ENCODE peak calls at places on chromosomes 16 and 17, in ten cellular contexts. Z is GM12878, M is A549, C is WERI-Rb-1, E is upper lobe of left lung, U is psoas muscle, R is adrenal gland, K is body of pancreas, Y is upper lobe of right lung, F is Peyer's patch. X is an unnamed sample.

GRCh38 chr17:13671771-13672170 is 70.0 kb upstream of the HS3ST3A1 start:
- DNase-seq in Z (no peak), M (no peak), C (no peak), E (peak), U (no peak), R (no peak), K (no peak), Y (no peak), F (no peak), X (no peak)

GRCh38 chr17:41267711-41268110 is 2.5 kb downstream of the KRTAP9-6 start:
- DNase-seq in Z (no peak), M (no peak), C (no peak), E (no peak), U (no peak), R (no peak), K (no peak), Y (no peak), F (no peak), X (no peak)

GRCh38 chr17:78658281-78658785 is 81.1 kb upstream of the DNAH17 start:
- DNase-seq in Z (no peak), M (no peak), C (no peak), E (no peak), U (no peak), R (no peak), K (no peak), Y (peak), F (peak), X (no peak)

GRCh38 chr17:15663691-15664090 is 20.4 kb downstream of the TRIM16 start:
- DNase-seq in Z (no peak), M (no peak), C (no peak), E (no peak), U (no peak), R (no peak), K (no peak), Y (no peak), F (no peak), X (no peak)

GRCh38 chr17:69246726-69247375 is 18.2 kb upstream of the ABCA10 start:
- DNase-seq in Z (peak), M (peak), C (no peak), E (no peak), U (no peak), R (no peak), K (no peak), Y (no peak), F (no peak), X (no peak)

GRCh38 chr16:23679274-23679985 is 741 bp downstream of the PLK1 start:
- DNase-seq in Z (no peak), M (peak), C (peak), E (no peak), U (no peak), R (no peak), K (no peak), Y (no peak), F (peak), X (no peak)

GRCh38 chr16:3401719-3402397 is 843 bp downstream of the ZNF174 start:
- DNase-seq in Z (no peak), M (peak), C (no peak), E (no peak), U (no peak), R (no peak), K (no peak), Y (no peak), F (no peak), X (no peak)

GRCh38 chr17:77696720-77697460 is 261.6 kb upstream of the TNRC6C start:
- DNase-seq in Z (no peak), M (no peak), C (peak), E (no peak), U (no peak), R (peak), K (no peak), Y (peak), F (no peak), X (no peak)

GRCh38 chr16:49181812-49182211 is 99.8 kb downstream of the CBLN1 start:
- DNase-seq in Z (no peak), M (no peak), C (no peak), E (no peak), U (no peak), R (no peak), K (no peak), Y (no peak), F (no peak), X (no peak)

GRCh38 chr17:64661731-64661980 is 451 bp downstream of the SMURF2 start:
- DNase-seq in Z (no peak), M (no peak), C (no peak), E (no peak), U (no peak), R (peak), K (no peak), Y (no peak), F (no peak), X (no peak)

GRCh38 chr16:50697881-50698767 is 4.7 kb downstream of the NOD2 start:
- DNase-seq in Z (peak), M (no peak), C (no peak), E (no peak), U (no peak), R (peak), K (peak), Y (no peak), F (no peak), X (no peak)

GRCh38 chr16:23423496-23424049 is 29.4 kb downstream of the COG7 start:
- DNase-seq in Z (no peak), M (peak), C (no peak), E (no peak), U (peak), R (peak), K (peak), Y (peak), F (peak), X (no peak)

GRCh38 chr16:680967-681745 is 946 bp downstream of the STUB1 start:
- DNase-seq in Z (no peak), M (no peak), C (peak), E (peak), U (peak), R (peak), K (peak), Y (no peak), F (no peak), X (no peak)

GRCh38 chr16:2470603-2471015 is 488 bp upstream of the NTN3 start:
- DNase-seq in Z (no peak), M (no peak), C (peak), E (no peak), U (no peak), R (no peak), K (no peak), Y (no peak), F (no peak), X (no peak)

GRCh38 chr17:43673516-43674323 is 12.0 kb upstream of the MEOX1 start:
- DNase-seq in Z (no peak), M (peak), C (peak), E (no peak), U (peak), R (peak), K (peak), Y (peak), F (peak), X (no peak)

GRCh38 chr16:81469183-81469677 is 24.6 kb downstream of the CMIP start:
- DNase-seq in Z (no peak), M (no peak), C (no peak), E (no peak), U (no peak), R (no peak), K (no peak), Y (no peak), F (no peak), X (no peak)

GRCh38 chr17:18045691-18046090 is 6.5 kb downstream of the GID4 start:
- DNase-seq in Z (no peak), M (no peak), C (no peak), E (no peak), U (no peak), R (no peak), K (no peak), Y (no peak), F (no peak), X (no peak)

GRCh38 chr16:30046178-30046577 is 15.1 kb upstream of the TLCD3B start:
- DNase-seq in Z (no peak), M (no peak), C (no peak), E (no peak), U (no peak), R (no peak), K (no peak), Y (no peak), F (no peak), X (no peak)

GRCh38 chr16:23082161-23082788 is 67.0 kb downstream of the USP31 start:
- DNase-seq in Z (no peak), M (no peak), C (peak), E (no peak), U (no peak), R (no peak), K (no peak), Y (no peak), F (no peak), X (no peak)

GRCh38 chr17:43832168-43832975 is 574 bp downstream of the MPP3 start:
- DNase-seq in Z (no peak), M (peak), C (peak), E (peak), U (peak), R (peak), K (peak), Y (peak), F (peak), X (no peak)

GRCh38 chr16:77462894-77463293 is 28.1 kb upstream of the ADAMTS18 start:
- DNase-seq in Z (no peak), M (no peak), C (no peak), E (no peak), U (no peak), R (no peak), K (no peak), Y (no peak), F (no peak), X (no peak)

GRCh38 chr17:19384723-19385391 is 2.1 kb downstream of the MFAP4 start:
- DNase-seq in Z (no peak), M (no peak), C (no peak), E (peak), U (peak), R (peak), K (peak), Y (peak), F (no peak), X (no peak)

GRCh38 chr17:70794757-70795156 is 625.4 kb downstream of the KCNJ2 start:
- DNase-seq in Z (no peak), M (no peak), C (no peak), E (no peak), U (no peak), R (no peak), K (no peak), Y (no peak), F (no peak), X (no peak)

GRCh38 chr16:4991754-4992153 is 33.6 kb downstream of the SEC14L5 start:
- DNase-seq in Z (no peak), M (no peak), C (no peak), E (no peak), U (no peak), R (no peak), K (no peak), Y (peak), F (no peak), X (no peak)

GRCh38 chr16:20766294-20766693 is 2.5 kb downstream of the ACSM3 start:
- DNase-seq in Z (no peak), M (no peak), C (no peak), E (no peak), U (no peak), R (no peak), K (no peak), Y (no peak), F (no peak), X (no peak)

GRCh38 chr17:75396025-75396424 is 9.5 kb downstream of the GRB2 start:
- DNase-seq in Z (no peak), M (no peak), C (no peak), E (no peak), U (no peak), R (no peak), K (no peak), Y (no peak), F (no peak), X (no peak)

GRCh38 chr17:50318551-50319310 is 27.2 kb upstream of the XYLT2 start:
- DNase-seq in Z (no peak), M (no peak), C (peak), E (no peak), U (no peak), R (no peak), K (no peak), Y (no peak), F (no peak), X (no peak)

GRCh38 chr17:65638221-65638940 is 76.9 kb upstream of the AXIN2 start:
- DNase-seq in Z (no peak), M (no peak), C (no peak), E (no peak), U (no peak), R (no peak), K (peak), Y (no peak), F (no peak), X (no peak)

GRCh38 chr17:83204230-83204725 is 124.9 kb downstream of the METRNL start:
- DNase-seq in Z (no peak), M (no peak), C (no peak), E (no peak), U (no peak), R (no peak), K (no peak), Y (no peak), F (no peak), X (no peak)

GRCh38 chr16:22300427-22301071 is 3.3 kb downstream of the POLR3E start:
- DNase-seq in Z (no peak), M (peak), C (peak), E (no peak), U (peak), R (peak), K (peak), Y (no peak), F (peak), X (no peak)

GRCh38 chr17:68296217-68297140 is 5.2 kb downstream of the ARSG start:
- DNase-seq in Z (no peak), M (no peak), C (no peak), E (no peak), U (peak), R (no peak), K (peak), Y (no peak), F (no peak), X (no peak)

GRCh38 chr17:75457047-75457654 is 716 bp downstream of the TMEM94 start:
- DNase-seq in Z (no peak), M (no peak), C (peak), E (peak), U (peak), R (peak), K (no peak), Y (peak), F (peak), X (no peak)

GRCh38 chr17:13134106-13134505 is 116.3 kb upstream of the ELAC2 start:
- DNase-seq in Z (no peak), M (no peak), C (no peak), E (no peak), U (no peak), R (no peak), K (no peak), Y (no peak), F (no peak), X (no peak)

GRCh38 chr16:180921-181667 is 835 bp downstream of the HBQ1 start:
- DNase-seq in Z (peak), M (peak), C (peak), E (peak), U (peak), R (peak), K (peak), Y (peak), F (peak), X (no peak)

GRCh38 chr17:10394201-10394887 is 21.5 kb upstream of the MYH13 start:
- DNase-seq in Z (no peak), M (no peak), C (no peak), E (no peak), U (no peak), R (no peak), K (no peak), Y (no peak), F (no peak), X (no peak)

GRCh38 chr17:82278786-82279379 is 5.4 kb upstream of the CSNK1D start:
- DNase-seq in Z (no peak), M (no peak), C (no peak), E (no peak), U (peak), R (no peak), K (peak), Y (no peak), F (no peak), X (no peak)

GRCh38 chr16:66537236-66537635 is 12.7 kb downstream of the TK2 start:
- DNase-seq in Z (no peak), M (no peak), C (no peak), E (no peak), U (no peak), R (no peak), K (no peak), Y (no peak), F (no peak), X (no peak)
- H3K27ac ChIP-seq in Z (no peak), M (no peak), C (no peak), E (no peak), U (no peak), R (no peak), K (no peak), Y (no peak), F (no peak), X (no peak)

GRCh38 chr16:27483624-27484023 is 66.1 kb downstream of the GTF3C1 start:
- DNase-seq in Z (no peak), M (no peak), C (no peak), E (no peak), U (no peak), R (no peak), K (no peak), Y (no peak), F (no peak), X (no peak)
- TF ChIP-seq CTCF in Z (no peak), M (no peak), C (no peak), E (no peak), U (no peak), R (no peak), K (no peak), Y (no peak), F (no peak), X (no peak)

DNA sequence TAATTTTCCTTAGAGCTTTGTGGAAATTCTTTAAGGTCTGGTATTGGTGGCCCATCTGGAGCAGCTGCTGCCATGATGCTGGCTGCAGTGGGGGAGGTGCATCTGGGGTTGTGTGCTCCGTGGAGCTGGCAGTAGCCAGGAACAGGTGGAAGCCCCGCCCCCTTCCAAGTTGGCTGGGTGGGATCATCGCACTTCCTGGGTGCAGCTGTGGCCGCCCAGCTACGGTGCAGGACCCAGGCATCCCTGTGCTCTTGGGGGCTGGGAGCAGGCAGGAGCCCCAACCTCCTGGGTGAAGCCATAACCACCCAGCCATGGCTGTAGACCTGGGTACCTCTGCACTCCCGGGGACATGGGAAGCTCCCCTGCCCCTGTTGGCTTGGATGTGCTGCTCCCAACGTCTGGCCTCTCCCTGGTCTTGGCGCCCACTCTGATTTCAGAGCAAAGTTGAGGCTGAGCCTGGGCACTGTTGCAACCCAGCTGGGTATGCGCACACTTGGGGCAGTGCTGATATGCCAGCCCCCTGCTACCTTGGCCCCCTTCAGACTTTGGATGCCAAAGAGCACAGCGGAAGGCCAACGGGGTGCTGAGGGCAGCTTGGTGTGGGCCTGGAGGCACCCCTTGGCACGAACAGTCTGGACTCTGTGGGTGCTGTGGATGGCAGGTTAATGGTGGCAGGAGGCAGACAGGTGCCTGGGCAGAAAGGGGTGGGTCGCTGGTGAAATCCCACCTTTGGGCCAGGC is 145.2 kb downstream of the MYO1D start:
- DNase-seq in Z (no peak), M (no peak), C (no peak), E (peak), U (no peak), R (no peak), K (no peak), Y (no peak), F (no peak), X (no peak)
- H3K27ac ChIP-seq in Z (no peak), M (no peak), C (no peak), E (no peak), U (no peak), R (no peak), K (no peak), Y (no peak), F (no peak), X (no peak)

DNA sequence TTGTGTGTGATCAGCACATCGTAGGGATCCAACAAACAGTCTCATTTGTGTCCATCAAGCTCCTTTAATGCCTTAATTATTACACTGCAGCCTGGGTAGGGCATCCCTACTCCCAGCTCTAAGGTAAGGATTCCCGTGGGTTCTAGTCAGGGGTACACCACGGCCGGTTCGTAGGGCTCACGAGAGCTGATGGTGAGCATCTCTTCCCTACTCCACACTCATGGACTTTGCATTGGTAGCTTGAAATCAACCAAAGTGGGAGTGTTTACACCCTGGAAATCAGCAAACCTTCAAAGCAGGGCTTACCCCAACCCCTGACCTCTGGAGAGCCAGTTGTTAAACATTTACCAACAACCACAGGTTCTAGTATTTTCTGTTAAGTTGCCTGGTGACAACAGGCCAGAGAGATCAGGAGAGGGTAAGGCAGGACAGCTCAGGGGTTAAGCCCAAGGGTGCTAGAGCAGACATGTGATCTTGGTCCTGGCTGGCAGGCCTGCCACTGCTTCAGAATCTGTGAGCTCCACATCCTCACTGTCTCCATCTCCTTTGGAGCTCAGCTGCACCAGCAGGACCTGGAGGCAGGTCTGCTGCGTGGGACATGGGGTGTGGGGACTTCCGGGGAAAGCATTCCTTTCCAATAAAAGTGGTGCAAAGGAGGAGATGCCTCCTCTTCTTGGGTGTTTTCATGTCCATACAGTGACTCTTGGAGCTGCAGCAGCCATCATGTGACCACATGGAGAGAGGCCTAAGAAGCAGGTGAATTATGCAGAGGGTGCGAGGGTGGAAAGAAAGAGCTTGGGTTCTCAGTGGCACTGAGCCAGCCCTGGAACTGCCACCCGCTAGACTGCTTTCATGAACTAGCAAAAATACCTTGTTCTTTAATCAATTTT is 36.1 kb upstream of the ZCCHC14 start:
- DNase-seq in Z (no peak), M (no peak), C (no peak), E (no peak), U (no peak), R (no peak), K (no peak), Y (no peak), F (no peak), X (no peak)
- TF ChIP-seq CTCF in Z (no peak), M (no peak), C (no peak), E (no peak), U (no peak), R (no peak), K (no peak), Y (no peak), F (no peak), X (no peak)

DNA sequence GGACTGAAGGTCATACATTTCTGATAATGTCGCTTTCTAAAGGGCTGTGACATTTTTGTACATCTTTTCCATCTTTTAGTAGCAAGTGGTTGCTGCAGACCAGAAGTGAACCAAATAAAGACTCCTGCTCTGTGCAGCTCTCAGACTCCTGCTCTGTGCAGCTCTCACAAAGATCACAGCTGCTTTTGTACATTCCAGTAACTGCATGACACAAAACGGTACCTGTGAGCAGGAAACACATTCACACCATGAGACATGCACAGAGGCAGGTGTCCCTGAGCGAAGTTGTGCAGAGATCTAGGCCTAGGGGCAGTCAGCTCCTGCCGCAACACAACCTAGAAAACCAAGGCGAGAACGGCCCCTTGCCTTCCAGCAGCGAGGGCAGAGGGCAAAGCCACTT is 67.5 kb downstream of the KLHDC4 start:
- DNase-seq in Z (peak), M (no peak), C (no peak), E (no peak), U (no peak), R (no peak), K (no peak), Y (no peak), F (no peak), X (no peak)
- H3K27ac ChIP-seq in Z (peak), M (no peak), C (no peak), E (no peak), U (no peak), R (no peak), K (no peak), Y (no peak), F (no peak), X (no peak)